ENCODE peak calls at places on chromosomes 13 and 19, in six cellular contexts. Y is esophagus squamous epithelium, L is tibial nerve, T is heart left ventricle, C is uterus, Q is lower leg skin. U is an unnamed sample.
A peak's percentile ranks its signal among the peaks of the same experiment; 100 is the strongest.

GRCh38 chr13:52827839-52828238 is 20.6 kb downstream of the PCDH8 start:
- DNase-seq in T (no peak), C (no peak), Q (no peak), L (no peak), Y (no peak), U (no peak)

GRCh38 chr19:5694167-5694951 is 4.3 kb downstream of the RPL36 start:
- DNase-seq in C (no peak), Q (no peak), T (no peak), Y (no peak), L (no peak), U (no peak)

GRCh38 chr19:42427313-42427712 is at the start of gene LIPE:
- DNase-seq in T (no peak), Q (no peak), C (no peak), Y (no peak), L (no peak), U (no peak)

GRCh38 chr13:47628666-47629065 is 372.4 kb downstream of the SUCLA2 start:
- DNase-seq in L (no peak), Y (no peak), Q (no peak), C (no peak), T (no peak), U (no peak)

GRCh38 chr13:36282818-36283432 is 14.7 kb downstream of the CCDC169 start:
- DNase-seq in Q (no peak), T (no peak), C (no peak), Y (no peak), L (no peak), U (no peak)

GRCh38 chr13:45446181-45446580 is 18.6 kb upstream of the COG3 start:
- DNase-seq in L (no peak), T (no peak), Q (no peak), Y (no peak), C (no peak), U (no peak)

GRCh38 chr13:68099616-68100015 is 869.5 kb upstream of the PCDH9 start:
- DNase-seq in Y (no peak), T (no peak), C (no peak), Q (no peak), L (no peak), U (no peak)

GRCh38 chr13:28655566-28655965 is 3.4 kb upstream of the POMP start:
- DNase-seq in C (no peak), Q (no peak), T (no peak), Y (no peak), L (no peak), U (no peak)

GRCh38 chr19:45037393-45038169 is 1.3 kb upstream of the CLASRP start:
- DNase-seq in L (no peak), T (no peak), Q (no peak), Y (no peak), C (no peak), U (no peak)

GRCh38 chr19:38975861-38976271 is 324 bp upstream of the FBXO17 start:
- DNase-seq in C (no peak), T (no peak), Y (no peak), L (no peak), Q (no peak), U (peak; percentile 8)

GRCh38 chr19:11485245-11485837 is 4.5 kb upstream of the ELAVL3 start:
- DNase-seq in C (no peak), Q (no peak), T (no peak), Y (no peak), L (no peak), U (no peak)

GRCh38 chr13:108987488-108987887 is 358.1 kb downstream of the MYO16 start:
- DNase-seq in L (no peak), C (no peak), Y (no peak), Q (no peak), T (no peak), U (peak; percentile 28)

GRCh38 chr19:38557205-38557799 is 60.5 kb downstream of the MAP4K1 start:
- DNase-seq in C (no peak), Q (no peak), L (no peak), T (no peak), Y (no peak), U (no peak)

GRCh38 chr13:97255515-97255999 is 33.4 kb downstream of the MBNL2 start:
- DNase-seq in C (no peak), L (no peak), Q (no peak), T (no peak), Y (no peak), U (no peak)

GRCh38 chr13:101869553-101869952 is 417.1 kb downstream of the ITGBL1 start:
- DNase-seq in Y (no peak), T (no peak), C (no peak), L (no peak), Q (no peak), U (no peak)

GRCh38 chr13:37132211-37132610 is 26.7 kb upstream of the CSNK1A1L start:
- DNase-seq in Y (no peak), L (no peak), T (no peak), C (no peak), Q (no peak), U (no peak)

GRCh38 chr13:64798422-64798821 is 2431.7 kb downstream of the PCDH9 start:
- DNase-seq in Y (no peak), C (no peak), Q (no peak), T (no peak), L (no peak), U (no peak)

GRCh38 chr19:40223135-40223822 is 3.2 kb downstream of the CCNP start:
- DNase-seq in C (no peak), L (no peak), Q (no peak), T (no peak), Y (no peak), U (no peak)

GRCh38 chr19:45547965-45548609 is 36.5 kb downstream of the OPA3 start:
- DNase-seq in L (no peak), Q (peak; percentile 73), Y (no peak), C (no peak), T (peak; percentile 63), U (peak; percentile 77)

GRCh38 chr19:53010494-53010893 is 3.2 kb upstream of the ERVV-1 start:
- DNase-seq in C (no peak), T (no peak), L (no peak), Q (no peak), Y (no peak), U (no peak)

GRCh38 chr13:97743946-97744345 is 209.5 kb upstream of the IPO5 start:
- DNase-seq in Y (no peak), T (no peak), L (no peak), Q (no peak), C (no peak), U (no peak)

GRCh38 chr19:49528211-49528771 is 488 bp downstream of the RCN3 start:
- DNase-seq in C (peak; percentile 62), Q (no peak), T (no peak), Y (no peak), L (no peak), U (no peak)

GRCh38 chr13:113584870-113585671 is 518 bp downstream of the TFDP1 start:
- DNase-seq in Y (no peak), T (peak; percentile 25), C (peak; percentile 13), L (no peak), Q (no peak), U (no peak)

GRCh38 chr13:24218320-24218719 is 57.8 kb downstream of the SPATA13 start:
- DNase-seq in T (no peak), C (no peak), L (no peak), Q (no peak), Y (no peak), U (no peak)

GRCh38 chr13:98976941-98977340 is 923 bp downstream of the DOCK9 start:
- DNase-seq in Y (no peak), Q (no peak), L (no peak), T (no peak), C (no peak), U (no peak)

GRCh38 chr13:97429681-97430081 is 4.3 kb upstream of the RAP2A start:
- DNase-seq in Q (peak; percentile 16), T (no peak), C (no peak), L (no peak), Y (no peak), U (no peak)

GRCh38 chr13:39051157-39051556 is 12.9 kb downstream of the NHLRC3 start:
- DNase-seq in Y (no peak), T (no peak), C (no peak), Q (no peak), L (no peak), U (no peak)

GRCh38 chr19:38070573-38070972 is 153.4 kb downstream of the DPF1 start:
- DNase-seq in C (no peak), Q (no peak), Y (no peak), T (no peak), L (no peak), U (peak; percentile 70)

GRCh38 chr13:32228330-32229041 is 86.7 kb downstream of the ZAR1L start:
- DNase-seq in L (no peak), Y (no peak), T (no peak), C (no peak), Q (no peak), U (no peak)

GRCh38 chr19:16087940-16088339 is 11.6 kb downstream of the TPM4 start:
- DNase-seq in Q (no peak), L (no peak), T (no peak), C (no peak), Y (no peak), U (peak; percentile 69)
- TF ChIP-seq POLR2A in Q (no peak), L (peak; percentile 11), T (no peak), C (no peak), Y (no peak), U (no peak)

GRCh38 chr13:41411536-41411935 is 45.8 kb upstream of the RGCC start:
- DNase-seq in Y (no peak), T (no peak), L (peak; percentile 17), C (no peak), Q (peak; percentile 27), U (peak; percentile 13)
- TF ChIP-seq CTCF in Y (no peak), T (no peak), L (peak; percentile 37), C (no peak), Q (no peak), U (no peak)

GRCh38 chr19:798415-799075 is 1.3 kb downstream of the PTBP1 start:
- DNase-seq in Q (no peak), C (no peak), T (no peak), Y (no peak), L (no peak), U (no peak)

GRCh38 chr19:799076-799881 is 2.0 kb downstream of the PTBP1 start:
- DNase-seq in Y (no peak), T (no peak), Q (no peak), L (no peak), C (no peak), U (no peak)

GRCh38 chr19:795691-796581 is 1.3 kb upstream of the PTBP1 start:
- DNase-seq in C (peak; percentile 46), T (no peak), Q (no peak), Y (no peak), L (no peak), U (no peak)

GRCh38 chr19:796692-797527 is at the start of gene PTBP1:
- DNase-seq in C (peak; percentile 100), L (peak; percentile 99), T (peak; percentile 100), Y (peak; percentile 100), Q (peak; percentile 100), U (peak; percentile 100)

GRCh38 chr19:797528-798414 is 519 bp downstream of the PTBP1 start:
- DNase-seq in Y (peak; percentile 56), L (peak; percentile 69), C (peak; percentile 89), T (peak; percentile 93), Q (peak; percentile 79), U (peak; percentile 81)
- TF ChIP-seq POLR2A in Y (no peak), L (no peak), C (no peak), T (no peak), Q (no peak), U (no peak)

DNA sequence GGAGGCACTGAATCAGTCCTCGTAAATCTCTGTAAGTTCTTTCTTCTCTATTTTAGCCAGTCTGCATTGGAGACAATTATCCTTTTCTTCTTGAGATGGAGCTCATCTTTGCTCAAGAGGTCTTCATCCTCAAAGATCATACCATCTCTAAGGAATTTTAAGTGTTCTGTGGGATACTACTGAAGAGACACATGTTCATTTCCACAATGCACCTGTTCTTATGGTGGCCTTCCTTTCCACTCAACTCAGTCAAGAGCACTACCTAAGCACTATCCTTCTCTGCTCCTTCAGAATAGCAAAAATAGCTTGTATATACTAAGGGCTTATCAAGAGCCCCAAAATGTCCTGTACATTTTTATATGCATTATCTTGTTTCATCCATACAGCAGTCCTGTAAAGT is 214.0 kb downstream of the KLF5 start:
- DNase-seq in T (no peak), Q (no peak), L (no peak), C (no peak), Y (no peak), U (no peak)
- TF ChIP-seq CTCF in T (no peak), Q (no peak), L (no peak), C (no peak), Y (no peak), U (no peak)

U was measured in prostate gland.